ENCODE peak calls at places on chromosomes 11 and 22, in four cellular contexts. N is head of caudate nucleus; H is CD8-positive, alpha-beta memory T cell; J is RWPE1. C is an unnamed sample.

GRCh38 chr22:44572414-44573207 is 74.6 kb upstream of the RTL6 start:
- DNase-seq in J (no peak), N (peak; percentile 3), H (no peak), C (no peak)

GRCh38 chr11:848988-849824 is 6.6 kb downstream of the TSPAN4 start:
- DNase-seq in N (no peak), J (no peak), H (no peak), C (no peak)

GRCh38 chr22:23267225-23268043 is 87.1 kb downstream of the BCR start:
- DNase-seq in J (no peak), H (no peak), N (no peak), C (no peak)

GRCh38 chr11:78954261-78954660 is 379.6 kb upstream of the NARS2 start:
- DNase-seq in H (no peak), J (no peak), N (no peak), C (no peak)

GRCh38 chr22:49772692-49773091 is 55.0 kb downstream of the BRD1 start:
- DNase-seq in N (no peak), H (no peak), J (no peak), C (no peak)

GRCh38 chr11:26665946-26666345 is 55.9 kb downstream of the SLC5A12 start:
- DNase-seq in N (no peak), J (no peak), H (no peak), C (no peak)

GRCh38 chr11:117197516-117198456 is 1.4 kb upstream of the TAGLN start:
- DNase-seq in H (no peak), J (no peak), N (no peak), C (no peak)

GRCh38 chr11:108754901-108755625 is 90.2 kb downstream of the DDX10 start:
- DNase-seq in N (no peak), H (no peak), J (no peak), C (no peak)

GRCh38 chr22:42769574-42770447 is 49.1 kb upstream of the A4GALT start:
- DNase-seq in H (no peak), J (no peak), N (no peak), C (peak; percentile 65)

GRCh38 chr11:61670626-61671025 is 9.6 kb upstream of the DAGLA start:
- DNase-seq in N (no peak), H (no peak), J (no peak), C (no peak)

GRCh38 chr22:21975273-21975672 is 7.3 kb downstream of the TOP3B start:
- DNase-seq in H (no peak), J (no peak), N (no peak), C (no peak)

GRCh38 chr11:64850979-64851567 is 6.6 kb upstream of the CDC42BPG start:
- DNase-seq in H (peak; percentile 74), N (no peak), J (no peak), C (no peak)

GRCh38 chr11:72776117-72776843 is 17.6 kb downstream of the STARD10 start:
- DNase-seq in N (no peak), J (no peak), H (no peak), C (no peak)

GRCh38 chr11:116638463-116638862 is 134.3 kb downstream of the BUD13 start:
- DNase-seq in N (no peak), H (no peak), J (no peak), C (no peak)

GRCh38 chr11:8209208-8209807 is 40.5 kb upstream of the RIC3 start:
- DNase-seq in H (no peak), J (no peak), N (peak; percentile 52), C (no peak)